ENCODE peak calls at places on chromosomes 2 and 18, in five cellular contexts. I is brain microvascular endothelial cell, Y is AG04450, N is tibial artery, J is hepatocyte. M is an unnamed sample.

GRCh38 chr2:174524525-174524924 is 37.7 kb upstream of the GPR155 start:
- DNase-seq in J (no peak), N (no peak), I (no peak), Y (no peak), M (no peak)

GRCh38 chr18:79512461-79513380 is 117.0 kb downstream of the NFATC1 start:
- DNase-seq in Y (no peak), N (peak; percentile 57), J (no peak), I (no peak), M (peak; percentile 55)

GRCh38 chr2:110853516-110853915 is 121.1 kb downstream of the ACOXL start:
- DNase-seq in Y (no peak), I (peak; percentile 27), J (peak; percentile 38), N (no peak), M (no peak)

GRCh38 chr2:54909006-54909405 is 141.2 kb downstream of the RTN4 start:
- DNase-seq in I (no peak), J (no peak), N (no peak), Y (no peak), M (no peak)

GRCh38 chr2:212124597-212124996 is 414.0 kb downstream of the ERBB4 start:
- DNase-seq in I (no peak), J (peak; percentile 64), N (no peak), Y (no peak), M (no peak)

GRCh38 chr2:25700221-25700660 is 26.9 kb upstream of the DTNB start:
- DNase-seq in Y (no peak), N (no peak), I (peak; percentile 32), J (peak; percentile 70), M (no peak)

GRCh38 chr2:71665168-71666093 is 212.1 kb downstream of the DYSF start:
- DNase-seq in J (no peak), I (no peak), N (peak; percentile 46), Y (no peak), M (no peak)

GRCh38 chr2:164745012-164745797 is 96.4 kb downstream of the COBLL1 start:
- DNase-seq in I (no peak), Y (no peak), N (no peak), J (no peak), M (no peak)

GRCh38 chr2:3611611-3612010 is 16.7 kb downstream of the COLEC11 start:
- DNase-seq in I (no peak), N (peak; percentile 33), J (no peak), Y (no peak), M (no peak)

GRCh38 chr2:3612639-3613523 is 18.0 kb downstream of the COLEC11 start:
- DNase-seq in N (peak; percentile 57), I (no peak), Y (no peak), J (no peak), M (no peak)

GRCh38 chr2:3610415-3610814 is 15.5 kb downstream of the COLEC11 start:
- DNase-seq in N (no peak), Y (no peak), I (no peak), J (no peak), M (no peak)

GRCh38 chr2:3613524-3613905 is 18.6 kb downstream of the COLEC11 start:
- DNase-seq in N (no peak), I (no peak), Y (no peak), J (no peak), M (no peak)

GRCh38 chr2:3611136-3611535 is 16.2 kb downstream of the COLEC11 start:
- DNase-seq in N (no peak), J (peak; percentile 2), I (no peak), Y (no peak), M (no peak)
- H3K4me3 ChIP-seq in N (no peak overlapping the region), J (no peak overlapping the region), I (no peak overlapping the region), Y (no peak overlapping the region), M (no peak overlapping the region)

GRCh38 chr2:12819721-12820120 is 103.0 kb downstream of the TRIB2 start:
- DNase-seq in I (peak; percentile 60), N (no peak), Y (no peak), J (no peak), M (no peak)
- H3K27ac ChIP-seq in I (peak overlapping the region; percentile 97), N (peak overlapping the region; percentile 58), Y (peak overlapping the region; percentile 23), J (peak overlapping the region; percentile 73), M (peak overlapping the region; percentile 82)

DNA sequence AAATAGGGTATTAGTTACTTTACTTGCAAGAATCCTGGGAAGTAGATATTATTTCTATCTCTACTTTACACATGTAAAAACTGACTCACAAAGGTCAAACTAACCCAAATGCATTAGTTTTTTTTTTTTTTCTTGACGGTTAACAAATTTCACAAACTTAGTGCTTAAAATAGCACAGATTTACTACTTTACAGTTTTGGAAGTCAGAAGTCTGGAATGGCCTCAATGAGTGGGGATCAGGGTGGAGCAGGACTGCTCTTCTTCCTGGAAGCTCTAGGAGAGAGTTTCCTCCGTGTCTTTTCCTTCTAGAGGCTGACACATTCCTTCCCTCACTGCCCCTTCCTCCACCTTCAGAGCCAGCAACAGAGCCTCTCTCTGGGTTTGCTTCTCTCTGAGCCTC is 117.2 kb downstream of the COL6A3 start:
- DNase-seq in J (no peak), I (no peak), N (no peak), Y (no peak), M (no peak)
- H3K27me3 ChIP-seq in J (no peaks in the 10 kb centered on the region), I (no peaks in the 10 kb centered on the region), N (no peaks in the 10 kb centered on the region), Y (no peaks in the 10 kb centered on the region), M (no peaks in the 10 kb centered on the region)

GRCh38 chr2:179238027-179238426 is 26.6 kb downstream of the SESTD1 start:
- DNase-seq in Y (no peak), I (no peak), N (no peak), J (no peak), M (no peak)
- H3K4me3 ChIP-seq in Y (no peak overlapping the region), I (no peak overlapping the region), N (no peak overlapping the region), J (no peak overlapping the region), M (no peak overlapping the region)

DNA sequence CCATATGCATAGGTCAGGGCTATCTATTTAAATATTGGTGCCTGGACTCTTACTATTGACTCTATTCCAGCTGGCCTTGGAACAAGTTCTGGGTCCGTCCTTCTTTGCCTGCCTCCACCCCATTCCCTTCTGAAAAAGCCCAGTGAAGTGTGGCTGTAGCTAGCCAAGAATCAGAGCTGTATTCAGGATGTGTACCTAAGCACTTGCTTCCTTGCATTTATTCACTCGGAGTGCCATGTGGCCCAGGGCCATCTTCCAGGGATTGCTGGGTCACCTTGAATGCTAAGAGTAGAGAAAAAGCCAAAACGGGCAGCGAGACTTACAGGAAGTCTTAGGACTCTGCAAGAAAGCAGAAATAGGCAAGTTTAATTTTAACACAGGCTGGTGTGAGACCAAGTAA is 4.0 kb downstream of the ITGA6 start:
- DNase-seq in I (no peak), J (no peak), Y (no peak), N (no peak), M (no peak)
- H3K27ac ChIP-seq in I (no peak overlapping the region), J (peak overlapping the region; percentile 38), Y (no peak overlapping the region), N (no peak overlapping the region), M (peak overlapping the region; percentile 98)